ENCODE peak calls at places on chromosome 7, in seven cellular contexts. N is sigmoid colon; T is CD8-positive, alpha-beta T cell; L is fibroblast of lung; M is heart left ventricle; F is fibroblast of pulmonary artery; P is foreskin fibroblast. I is an unnamed sample.

GRCh38 chr7:159057647-159058046 is 87.0 kb downstream of the VIPR2 start:
- DNase-seq in L (no peak), M (no peak), N (no peak), F (no peak), P (no peak), T (no peak), I (no peak)

GRCh38 chr7:995571-995970 is 12.6 kb downstream of the CYP2W1 start:
- DNase-seq in T (no peak), L (no peak), P (no peak), N (no peak), M (no peak), F (no peak), I (no peak)

GRCh38 chr7:36154255-36155212 is 1.5 kb downstream of the EEPD1 start:
- DNase-seq in N (peak; percentile 75), T (no peak), L (no peak), M (peak; percentile 23), F (no peak), P (no peak), I (no peak)

GRCh38 chr7:31651800-31652326 is 35.2 kb upstream of the PPP1R17 start:
- DNase-seq in L (no peak), N (no peak), T (no peak), F (no peak), P (no peak), M (no peak), I (no peak)

GRCh38 chr7:12637819-12638592 is 49.4 kb upstream of the ARL4A start:
- DNase-seq in N (no peak), F (no peak), T (no peak), P (no peak), L (peak; percentile 37), M (no peak), I (no peak)

GRCh38 chr7:1767524-1767923 is 97.4 kb downstream of the ELFN1 start:
- DNase-seq in N (no peak), M (no peak), L (no peak), P (no peak), F (no peak), T (no peak), I (no peak)

GRCh38 chr7:107898997-107899594 is 8.1 kb downstream of the DLD start:
- DNase-seq in M (no peak), F (no peak), T (no peak), N (no peak), L (no peak), P (no peak), I (no peak)

GRCh38 chr7:3537210-3537875 is 236.3 kb downstream of the SDK1 start:
- DNase-seq in F (peak; percentile 40), M (no peak), T (no peak), N (no peak), P (peak; percentile 48), L (peak; percentile 62), I (no peak)

GRCh38 chr7:142885311-142886230 is at the start of gene TRPV6:
- DNase-seq in N (no peak), L (no peak), T (no peak), P (no peak), F (no peak), M (peak; percentile 10), I (no peak)

GRCh38 chr7:85820702-85821443 is 634.0 kb upstream of the SEMA3D start:
- DNase-seq in F (no peak), M (no peak), P (no peak), T (no peak), L (no peak), N (no peak), I (no peak)

GRCh38 chr7:12757443-12757842 is 70.0 kb downstream of the ARL4A start:
- DNase-seq in T (no peak), N (no peak), P (peak; percentile 76), L (peak; percentile 92), M (no peak), F (peak; percentile 90), I (no peak)

GRCh38 chr7:43449577-43449976 is 133.3 kb upstream of the STK17A start:
- DNase-seq in P (no peak), N (no peak), F (no peak), M (no peak), T (no peak), L (no peak), I (no peak)

GRCh38 chr7:136009488-136010079 is 32.4 kb upstream of the MTPN start:
- DNase-seq in T (no peak), N (no peak), M (no peak), L (peak; percentile 68), P (peak; percentile 14), F (peak; percentile 70), I (no peak)

GRCh38 chr7:23232966-23233365 is 13.6 kb upstream of the GPNMB start:
- DNase-seq in T (no peak), F (no peak), L (no peak), N (no peak), P (no peak), M (no peak), I (no peak)

GRCh38 chr7:36600869-36601530 is 123.3 kb downstream of the AOAH start:
- DNase-seq in F (peak; percentile 43), N (no peak), T (no peak), M (no peak), P (peak; percentile 50), L (peak; percentile 43), I (no peak)

GRCh38 chr7:123397746-123398145 is 136.6 kb downstream of the IQUB start:
- DNase-seq in F (no peak), N (no peak), P (no peak), M (no peak), L (no peak), T (no peak), I (no peak)

GRCh38 chr7:38374507-38374906 is 101.1 kb upstream of the TARP start:
- DNase-seq in M (no peak), T (peak; percentile 52), L (peak; percentile 46), F (peak; percentile 63), P (peak; percentile 9), N (no peak), I (no peak)

GRCh38 chr7:102319671-102320070 is 33.0 kb downstream of the SH2B2 start:
- DNase-seq in F (no peak), L (no peak), N (no peak), P (no peak), M (no peak), T (no peak), I (no peak)

GRCh38 chr7:50362712-50363282 is 58.3 kb downstream of the IKZF1 start:
- DNase-seq in P (no peak), T (peak; percentile 45), N (no peak), L (no peak), F (no peak), M (no peak), I (no peak)

GRCh38 chr7:127245582-127245981 is 7.2 kb downstream of the GRM8 start:
- DNase-seq in F (no peak), M (no peak), N (no peak), P (no peak), L (no peak), T (no peak), I (no peak)

DNA sequence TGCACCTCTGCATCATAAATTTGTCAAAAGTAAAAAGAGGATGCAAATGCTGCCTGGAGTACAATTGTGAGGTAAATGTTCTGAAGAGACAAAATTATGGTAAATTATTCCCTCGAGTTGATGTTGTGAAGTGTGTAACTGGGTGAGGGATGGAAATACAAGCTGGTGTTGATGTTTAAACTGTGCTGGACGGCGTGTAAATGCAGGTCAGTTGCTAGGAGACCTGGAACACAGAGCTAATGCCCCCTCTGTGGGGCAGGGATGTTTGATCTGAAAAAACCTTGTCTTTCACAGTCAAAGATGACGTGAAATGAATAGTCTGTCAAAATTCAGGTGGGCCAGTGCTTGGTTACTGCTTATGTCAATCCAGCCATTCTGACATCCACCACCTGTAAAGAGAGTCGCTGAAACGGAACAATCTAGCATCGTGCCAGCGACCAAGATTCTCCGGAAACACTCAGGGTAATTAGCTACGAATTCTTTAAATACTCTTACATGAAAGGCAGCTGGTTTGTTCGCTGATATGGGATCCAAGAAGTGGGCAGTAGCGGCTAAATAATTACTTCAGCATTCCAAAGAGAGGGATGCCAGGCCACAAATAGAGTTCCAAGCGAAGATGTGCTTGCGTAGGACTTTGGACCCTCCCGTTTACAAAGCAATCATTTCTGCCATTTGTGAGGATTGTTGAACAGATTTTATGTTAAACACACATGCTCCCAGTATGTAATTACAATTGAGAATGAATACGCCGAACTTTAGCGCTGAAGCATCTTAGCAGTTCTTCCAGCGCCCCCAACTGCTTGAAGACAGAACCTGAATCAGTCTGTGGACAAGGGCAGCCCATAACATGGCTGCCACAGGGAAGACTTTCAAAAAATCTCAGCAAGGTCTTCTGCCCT is 7.4 kb upstream of the ASB4 start:
- DNase-seq in N (no peak), L (peak; percentile 66), P (peak; percentile 18), T (no peak), M (no peak), F (peak; percentile 70), I (no peak)
- TF ChIP-seq CTCF in N (no peak), L (peak; percentile 52), P (peak; percentile 50), T (no peak), M (peak; percentile 52), F (peak; percentile 70), I (peak; percentile 47)

GRCh38 chr7:40428421-40428820 is 293.6 kb downstream of the SUGCT start:
- DNase-seq in M (no peak), L (no peak), P (no peak), N (no peak), F (no peak), T (no peak), I (no peak)
- TF ChIP-seq CTCF in M (no peak), L (no peak), P (no peak), N (no peak), F (no peak), T (no peak), I (no peak)

DNA sequence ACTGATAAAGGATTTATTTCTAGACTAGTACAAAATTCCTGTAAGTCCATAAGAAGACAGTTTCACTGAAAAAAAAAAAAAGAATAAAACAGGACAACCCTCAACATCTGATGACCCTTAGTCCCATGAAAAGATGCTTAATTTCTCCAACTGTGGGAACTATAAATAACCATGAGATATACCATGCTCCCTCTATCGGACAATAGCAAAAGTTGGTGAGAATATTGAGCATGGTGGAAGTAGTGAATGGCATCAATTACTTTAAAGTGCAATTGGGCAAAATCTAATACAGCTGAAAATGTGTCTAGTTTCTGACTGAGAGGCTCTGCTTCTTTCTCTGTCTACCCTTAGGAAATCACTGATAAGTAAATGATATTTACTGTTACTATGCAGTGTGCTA is 348.8 kb downstream of the SUGCT start:
- DNase-seq in T (no peak), N (no peak), P (no peak), M (no peak), F (no peak), L (peak; percentile 14), I (no peak)
- TF ChIP-seq CTCF in T (no peak), N (no peak), P (peak; percentile 15), M (peak; percentile 24), F (peak; percentile 18), L (peak; percentile 34), I (no peak)

GRCh38 chr7:155210386-155210785 is 87.3 kb upstream of the INSIG1 start:
- DNase-seq in L (no peak), T (no peak), M (no peak), P (no peak), N (no peak), F (no peak), I (no peak)

GRCh38 chr7:155208681-155209477 is 88.8 kb upstream of the INSIG1 start:
- DNase-seq in T (no peak), M (no peak), N (no peak), F (peak; percentile 66), L (peak; percentile 28), P (no peak), I (no peak)

GRCh38 chr7:155211173-155211572 is 86.5 kb upstream of the INSIG1 start:
- DNase-seq in P (no peak), N (no peak), M (no peak), F (no peak), L (no peak), T (no peak), I (no peak)

GRCh38 chr7:155209920-155210319 is 87.8 kb upstream of the INSIG1 start:
- DNase-seq in P (no peak), N (peak; percentile 48), T (no peak), L (no peak), F (no peak), M (no peak), I (no peak)

GRCh38 chr7:155209478-155209864 is 88.2 kb upstream of the INSIG1 start:
- DNase-seq in N (no peak), M (no peak), F (no peak), P (no peak), T (no peak), L (no peak), I (no peak)
- TF ChIP-seq CTCF in N (no peak), M (no peak), F (no peak), P (no peak), T (no peak), L (no peak), I (no peak)